ENCODE peak calls at places on chromosome 11, in four cellular contexts. U, N, P and O are unnamed samples.
A peak's percentile ranks its signal among the peaks of the same experiment; 100 is the strongest.

GRCh38 chr11:65211293-65212105 is 29.8 kb downstream of the CAPN1 start:
- DNase-seq in U (peak; percentile 68), N (no peak), P (no peak), O (no peak)

GRCh38 chr11:35304900-35305299 is 114.5 kb downstream of the SLC1A2 start:
- DNase-seq in U (no peak), N (peak; percentile 60), P (no peak), O (no peak)

GRCh38 chr11:61295596-61295926 is 445 bp upstream of the VWCE start:
- DNase-seq in U (no peak), N (no peak), P (no peak), O (no peak)

GRCh38 chr11:35675901-35676610 is 13.5 kb downstream of the TRIM44 start:
- DNase-seq in U (no peak), N (no peak), P (no peak), O (peak; percentile 16)

GRCh38 chr11:2592559-2593392 is 107.0 kb downstream of the KCNQ1OT1 start:
- DNase-seq in U (peak; percentile 72), N (no peak), P (no peak), O (no peak)

GRCh38 chr11:64894070-64894811 is 15.8 kb upstream of the EHD1 start:
- DNase-seq in U (peak; percentile 98), N (peak; percentile 34), P (peak; percentile 97), O (peak; percentile 39)

GRCh38 chr11:64757549-64758329 is 2.0 kb downstream of the PYGM start:
- DNase-seq in U (peak; percentile 21), N (no peak), P (peak; percentile 29), O (no peak)

GRCh38 chr11:65180877-65181568 is 705 bp upstream of the CAPN1 start:
- DNase-seq in U (peak; percentile 97), N (peak; percentile 60), P (peak; percentile 96), O (peak; percentile 63)

GRCh38 chr11:1348146-1348545 is 38.7 kb upstream of the TOLLIP start:
- DNase-seq in U (no peak), N (no peak), P (peak; percentile 14), O (no peak)

DNA sequence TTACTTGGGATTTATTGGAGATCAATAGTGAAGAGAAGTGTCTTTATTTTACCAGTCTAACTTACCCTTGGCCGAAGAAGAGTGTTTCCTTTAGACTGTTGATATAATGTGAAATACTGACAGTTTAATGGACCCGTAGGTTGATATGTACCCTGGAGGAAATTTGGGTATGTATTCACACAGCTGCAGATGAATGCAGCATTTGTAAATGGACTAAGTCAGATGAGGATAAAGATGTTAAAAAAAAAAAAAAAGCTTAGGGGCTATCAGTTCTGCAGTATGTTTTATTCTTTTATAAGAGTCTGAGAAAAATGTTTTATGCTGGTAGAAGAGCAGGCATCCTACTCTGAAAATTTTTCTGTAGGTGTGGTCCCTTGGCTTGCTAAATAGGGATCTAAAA is 2.7 kb downstream of the REXO2 start:
- DNase-seq in U (no peak), N (no peak), P (no peak), O (no peak)
- H3K4me3 ChIP-seq in U (no peak overlapping the region), N (no peak overlapping the region), P (no peak overlapping the region), O (no peak overlapping the region)

DNA sequence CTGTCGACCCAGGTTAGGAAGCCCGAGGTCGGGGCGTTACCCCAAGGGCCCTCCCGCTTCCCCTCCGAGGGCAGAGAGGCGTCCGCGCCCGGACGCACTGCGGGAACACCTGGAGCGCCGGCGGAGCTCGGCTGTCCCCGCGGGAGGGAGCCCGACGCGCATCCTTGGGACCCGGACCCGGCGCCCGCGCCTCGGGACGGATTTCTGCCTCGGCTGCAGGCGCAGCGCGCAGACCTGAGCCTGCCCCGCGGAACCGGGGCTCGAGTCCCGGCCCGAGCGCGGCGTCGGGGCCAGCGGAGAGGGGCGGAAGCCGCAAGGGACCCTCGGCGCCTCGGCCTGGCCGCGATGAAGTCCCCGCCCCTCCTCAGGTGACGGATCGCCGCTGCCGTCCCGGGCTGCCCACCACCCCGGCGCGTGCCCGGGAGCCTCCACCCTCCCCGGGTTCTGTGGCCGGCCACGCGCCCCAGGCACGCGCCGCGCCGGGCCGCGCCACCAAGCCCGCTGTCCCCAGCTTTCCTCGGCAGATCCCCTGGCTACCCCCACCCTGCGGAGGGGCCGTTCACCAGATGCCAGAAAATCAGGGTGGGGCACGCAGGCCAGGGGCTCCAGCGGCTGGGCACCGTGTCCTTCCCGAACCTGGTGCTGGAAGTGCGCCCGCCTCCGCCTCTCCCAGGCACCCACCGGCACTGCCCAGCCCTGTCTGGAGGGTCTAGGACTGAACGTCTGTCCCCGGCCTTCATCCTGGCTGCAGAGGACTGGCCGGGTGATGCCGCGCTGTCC is 407 bp downstream of the GLB1L3 start:
- DNase-seq in U (no peak), N (no peak), P (peak; percentile 77), O (no peak)
- TF ChIP-seq CTCF in U (no peak), N (no peak), P (peak; percentile 8), O (no peak)

DNA sequence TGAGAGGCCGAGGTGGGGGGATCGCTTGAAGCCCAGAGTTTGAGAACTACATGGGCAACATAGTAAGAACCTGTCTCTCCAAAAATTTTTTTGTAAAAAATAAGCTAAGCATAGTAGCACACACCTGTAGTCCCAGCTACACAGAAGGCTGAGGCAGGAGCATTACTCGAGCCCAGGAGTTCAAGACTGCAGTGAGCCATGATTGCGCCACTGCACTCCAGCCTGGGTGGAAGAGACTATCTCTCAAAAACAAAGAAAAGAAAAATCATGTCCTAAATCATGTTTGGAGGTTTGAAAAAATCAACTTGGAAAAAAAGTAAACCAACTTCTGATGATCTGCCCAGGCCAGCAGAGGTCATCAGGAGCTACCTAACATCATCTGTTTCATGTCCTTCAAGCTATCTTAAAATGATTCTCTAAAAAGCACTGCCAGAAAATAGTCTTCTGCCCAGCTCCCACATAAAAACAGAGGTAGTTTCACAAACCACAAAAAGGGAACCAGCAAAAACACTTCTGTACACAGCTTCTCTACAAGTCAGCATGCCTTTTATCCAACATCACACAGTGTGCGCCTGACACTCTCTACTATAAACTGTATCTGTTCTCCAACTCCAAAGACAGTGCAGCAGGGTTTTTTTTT is 165.0 kb downstream of the SOX6 start:
- DNase-seq in U (no peak), N (no peak), P (no peak), O (no peak)
- H3K4me3 ChIP-seq in U (no peak overlapping the region), N (no peak overlapping the region), P (no peak overlapping the region), O (no peak overlapping the region)

GRCh38 chr11:111454561-111455192 is 57.5 kb downstream of the BTG4 start:
- DNase-seq in U (peak; percentile 94), N (peak; percentile 50), P (peak; percentile 78), O (peak; percentile 60)
- TF ChIP-seq CTCF in U (peak; percentile 28), N (peak; percentile 50), P (peak; percentile 53), O (peak; percentile 50)

GRCh38 chr11:79390477-79390876 is 50.4 kb downstream of the TENM4 start:
- DNase-seq in U (no peak), N (no peak), P (no peak), O (no peak)

GRCh38 chr11:79390923-79391322 is 49.9 kb downstream of the TENM4 start:
- DNase-seq in U (no peak), N (peak; percentile 62), P (no peak), O (no peak)

GRCh38 chr11:79396674-79397073 is 44.2 kb downstream of the TENM4 start:
- DNase-seq in U (no peak), N (peak; percentile 49), P (no peak), O (peak; percentile 56)

GRCh38 chr11:79396001-79396400 is 44.8 kb downstream of the TENM4 start:
- DNase-seq in U (no peak), N (peak; percentile 44), P (no peak), O (no peak)

DNA sequence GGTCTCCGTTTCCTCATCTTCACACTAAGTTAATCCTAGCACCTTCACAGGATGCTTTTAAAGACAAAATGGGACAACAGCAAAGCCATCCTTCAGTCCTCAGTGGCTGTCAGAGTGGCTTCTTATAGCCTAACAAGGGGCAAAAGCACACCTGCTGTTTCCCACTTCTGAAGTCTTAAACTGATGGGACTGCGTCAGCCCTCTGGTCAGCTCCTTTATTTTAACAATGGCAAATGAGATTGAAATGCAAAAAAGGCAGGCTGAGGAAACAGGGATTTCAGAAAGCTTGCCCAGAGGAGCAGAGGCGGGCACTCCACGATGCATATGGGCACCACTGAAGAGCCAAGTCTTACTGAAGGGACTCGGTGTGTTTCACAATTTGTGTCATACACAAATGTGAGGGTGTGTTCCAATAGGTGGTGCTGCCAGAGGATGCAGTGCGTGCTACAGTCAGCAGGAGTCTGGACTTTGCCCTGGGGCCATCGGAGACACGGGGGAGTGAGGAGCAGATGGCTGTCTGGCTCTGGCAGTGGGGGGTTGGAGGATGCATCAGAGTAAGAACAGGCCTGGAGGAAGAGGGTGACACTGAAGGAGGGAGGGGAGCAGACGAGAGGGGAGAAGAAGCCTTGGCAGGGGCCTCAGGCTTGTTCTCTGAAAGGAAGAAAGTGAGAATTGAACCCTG is 47.3 kb downstream of the TENM4 start:
- DNase-seq in U (no peak), N (no peak), P (peak; percentile 77), O (no peak)
- H3K4me3 ChIP-seq in U (no peak overlapping the region), N (no peak overlapping the region), P (no peak overlapping the region), O (no peak overlapping the region)

GRCh38 chr11:25794804-25795203 is 537.1 kb upstream of the ANO3 start:
- DNase-seq in U (peak; percentile 3), N (no peak), P (no peak), O (no peak)
- TF ChIP-seq CTCF in U (no peak), N (no peak), P (no peak), O (no peak)

GRCh38 chr11:121797496-121797895 is 318.5 kb downstream of the BLID start:
- DNase-seq in U (peak; percentile 50), N (no peak), P (no peak), O (no peak)
- H3K4me3 ChIP-seq in U (no peak overlapping the region), N (no peak overlapping the region), P (no peak overlapping the region), O (no peak overlapping the region)

GRCh38 chr11:43948341-43949185 is 6.1 kb downstream of the C11orf96 start:
- DNase-seq in U (no peak), N (no peak), P (no peak), O (no peak)
- TF ChIP-seq CTCF in U (no peak), N (no peak), P (no peak), O (no peak)

DNA sequence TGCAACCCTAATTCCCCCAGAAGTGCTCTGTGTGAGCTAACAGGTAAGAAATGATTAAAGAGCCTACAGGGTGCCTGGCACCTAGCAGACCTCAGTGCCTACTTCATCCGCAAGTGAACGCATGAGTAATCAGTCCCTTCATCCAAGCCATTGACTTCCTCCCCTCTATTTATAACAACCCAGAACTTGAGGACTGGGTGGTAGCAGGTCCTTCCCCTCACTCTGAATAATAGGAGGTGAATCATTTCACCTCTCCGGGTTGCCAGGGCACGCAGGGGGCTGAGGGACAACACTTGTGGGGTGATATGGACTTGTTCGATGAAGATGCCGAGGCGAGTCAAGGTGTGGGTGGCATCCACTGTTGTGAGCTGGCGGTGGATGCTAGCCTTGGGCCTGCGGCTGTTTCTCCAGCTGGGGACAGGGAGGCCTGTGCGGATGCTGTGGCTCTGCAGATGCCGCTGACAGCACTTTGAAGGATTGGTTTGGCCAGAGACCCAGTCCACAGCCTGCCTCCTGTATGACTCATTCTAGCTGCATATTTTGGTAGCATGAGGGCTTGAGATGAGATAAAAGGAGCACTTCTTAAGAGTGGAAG is 11.7 kb upstream of the SORL1-AS1 start:
- DNase-seq in U (peak; percentile 84), N (peak; percentile 97), P (peak; percentile 78), O (peak; percentile 88)
- H3K4me3 ChIP-seq in U (no peak overlapping the region), N (no peak overlapping the region), P (no peak overlapping the region), O (no peak overlapping the region)

DNA sequence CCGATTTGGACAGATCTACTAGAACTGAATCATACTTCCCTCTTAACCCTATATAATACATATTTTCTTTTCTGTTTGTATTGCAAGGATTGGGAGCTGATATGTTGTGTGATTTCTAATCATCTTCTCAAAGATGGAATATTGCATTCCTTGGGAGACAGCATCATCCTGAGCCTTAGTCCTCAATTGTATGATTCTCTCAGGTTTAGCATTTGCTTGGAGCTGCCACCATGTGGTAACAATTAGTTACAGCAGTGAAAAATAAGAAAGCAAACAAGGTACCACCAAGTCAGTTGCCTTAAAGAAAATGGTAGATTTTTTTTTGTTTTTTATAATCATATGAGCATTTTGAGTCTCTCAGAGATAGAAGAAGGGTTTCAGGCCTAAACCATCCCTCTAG is 11.9 kb downstream of the SNX19 start:
- DNase-seq in U (peak; percentile 54), N (peak; percentile 29), P (peak; percentile 14), O (peak; percentile 24)
- TF ChIP-seq CTCF in U (peak; percentile 45), N (peak; percentile 60), P (peak; percentile 48), O (peak; percentile 47)